ENCODE peak calls at places on chromosome 20, in eight cellular contexts. X, P, A, N, E, Y, C and H are unnamed samples.

GRCh38 chr20:36644032-36644712 is 1.8 kb downstream of the SLA2 start:
- DNase-seq in X (no peak), P (no peak), A (no peak), N (no peak), E (no peak), Y (peak), C (no peak), H (no peak)

GRCh38 chr20:25361287-25361683 is 29.4 kb downstream of the ABHD12 start:
- DNase-seq in X (no peak), P (no peak), A (peak), N (no peak), E (no peak), Y (no peak), C (peak), H (no peak)

GRCh38 chr20:29740951-29741593 is 1516.4 kb upstream of the DEFB115 start:
- DNase-seq in X (no peak), P (no peak), A (no peak), N (no peak), E (no peak), Y (no peak), C (no peak), H (no peak)

GRCh38 chr20:17504326-17504897 is 26.8 kb downstream of the BFSP1 start:
- DNase-seq in X (no peak), P (no peak), A (no peak), N (no peak), E (peak), Y (no peak), C (no peak), H (no peak)

GRCh38 chr20:5652626-5653573 is 97.3 kb upstream of the SHLD1 start:
- DNase-seq in X (no peak), P (no peak), A (peak), N (no peak), E (no peak), Y (no peak), C (no peak), H (peak)

GRCh38 chr20:6108330-6108729 is 14.5 kb downstream of the FERMT1 start:
- DNase-seq in X (no peak), P (no peak), A (no peak), N (no peak), E (peak), Y (no peak), C (peak), H (no peak)

GRCh38 chr20:37102571-37102970 is 6.8 kb upstream of the RBL1 start:
- DNase-seq in X (no peak), P (no peak), A (no peak), N (no peak), E (no peak), Y (no peak), C (no peak), H (no peak)

GRCh38 chr20:33630507-33630906 is 31.6 kb upstream of the C20orf144 start:
- DNase-seq in X (no peak), P (no peak), A (peak), N (no peak), E (no peak), Y (no peak), C (no peak), H (no peak)

GRCh38 chr20:36591854-36592641 is 13.5 kb upstream of the RAB5IF start:
- DNase-seq in X (no peak), P (no peak), A (no peak), N (no peak), E (peak), Y (no peak), C (no peak), H (peak)

GRCh38 chr20:49964964-49965780 is 17.6 kb upstream of the SNAI1 start:
- DNase-seq in X (no peak), P (no peak), A (no peak), N (peak), E (peak), Y (no peak), C (peak), H (no peak)

GRCh38 chr20:1327241-1327653 is 1.7 kb downstream of the SDCBP2 start:
- DNase-seq in X (no peak), P (peak), A (peak), N (no peak), E (no peak), Y (no peak), C (peak), H (no peak)

GRCh38 chr20:57397004-57397692 is 6.0 kb downstream of the RBM38 start:
- DNase-seq in X (no peak), P (no peak), A (peak), N (no peak), E (no peak), Y (no peak), C (no peak), H (no peak)

GRCh38 chr20:61052195-61052594 is 199.9 kb upstream of the CDH4 start:
- DNase-seq in X (no peak), P (no peak), A (no peak), N (no peak), E (no peak), Y (no peak), C (no peak), H (no peak)

GRCh38 chr20:43849496-43850197 is 65.0 kb upstream of the TOX2 start:
- DNase-seq in X (no peak), P (no peak), A (peak), N (no peak), E (no peak), Y (no peak), C (no peak), H (peak)

GRCh38 chr20:57573176-57573575 is 12.3 kb downstream of the PCK1 start:
- DNase-seq in X (no peak), P (no peak), A (no peak), N (no peak), E (peak), Y (no peak), C (no peak), H (no peak)

GRCh38 chr20:32792316-32792715 is 27.4 kb upstream of the MAPRE1 start:
- DNase-seq in X (no peak), P (no peak), A (peak), N (no peak), E (peak), Y (no peak), C (peak), H (peak)

GRCh38 chr20:6765469-6766058 is 1.9 kb upstream of the BMP2 start:
- DNase-seq in X (no peak), P (no peak), A (peak), N (no peak), E (peak), Y (no peak), C (peak), H (peak)

GRCh38 chr20:11901127-11901526 is 16.6 kb upstream of the BTBD3 start:
- DNase-seq in X (no peak), P (no peak), A (peak), N (no peak), E (peak), Y (no peak), C (peak), H (peak)

GRCh38 chr20:6519556-6519955 is 247.9 kb upstream of the BMP2 start:
- DNase-seq in X (no peak), P (no peak), A (peak), N (no peak), E (no peak), Y (no peak), C (peak), H (peak)

GRCh38 chr20:34293119-34293518 is 10.0 kb downstream of the AHCY start:
- DNase-seq in X (no peak), P (no peak), A (no peak), N (no peak), E (no peak), Y (no peak), C (no peak), H (no peak)

GRCh38 chr20:40961686-40962640 is 66.7 kb upstream of the TOP1 start:
- DNase-seq in X (no peak), P (no peak), A (peak), N (no peak), E (no peak), Y (no peak), C (no peak), H (peak)

GRCh38 chr20:34190679-34191090 is 50.5 kb upstream of the ASIP start:
- DNase-seq in X (peak), P (peak), A (peak), N (peak), E (peak), Y (no peak), C (peak), H (peak)

GRCh38 chr20:10634683-10635411 is 39.0 kb downstream of the JAG1 start:
- DNase-seq in X (no peak), P (no peak), A (peak), N (no peak), E (no peak), Y (no peak), C (no peak), H (no peak)

GRCh38 chr20:407953-408842 is at the start of gene RBCK1:
- DNase-seq in X (peak), P (peak), A (peak), N (peak), E (peak), Y (peak), C (peak), H (peak)

GRCh38 chr20:3068986-3069900 is 2.2 kb upstream of the OXT start:
- DNase-seq in X (no peak), P (no peak), A (no peak), N (no peak), E (peak), Y (no peak), C (peak), H (no peak)

GRCh38 chr20:50360218-50360672 is 149.9 kb upstream of the PTPN1 start:
- DNase-seq in X (no peak), P (no peak), A (no peak), N (no peak), E (no peak), Y (no peak), C (no peak), H (no peak)